ENCODE peak calls at places on chromosomes 11 and 22, in eight cellular contexts. Z, L, W, H, K, P, I and U are unnamed samples.
A peak's percentile ranks its signal among the peaks of the same experiment; 100 is the strongest.

GRCh38 chr22:35375031-35375430 is 5.9 kb upstream of the HMOX1 start:
- DNase-seq in Z (no peak), L (no peak), W (no peak), H (no peak), K (no peak), P (peak; percentile 62), I (no peak), U (no peak)

GRCh38 chr22:48758021-48758561 is 1069.6 kb downstream of the BRD1 start:
- DNase-seq in Z (peak; percentile 43), L (no peak), W (peak; percentile 14), H (no peak), K (no peak), P (no peak), I (no peak), U (no peak)

GRCh38 chr11:7851391-7851790 is 54.6 kb upstream of the OR5P2 start:
- DNase-seq in Z (no peak), L (no peak), W (no peak), H (no peak), K (no peak), P (no peak), I (no peak), U (peak; percentile 6)

GRCh38 chr22:26322179-26322905 is 106.7 kb upstream of the ASPHD2 start:
- DNase-seq in Z (no peak), L (no peak), W (no peak), H (no peak), K (peak; percentile 12), P (peak; percentile 51), I (peak; percentile 39), U (no peak)

GRCh38 chr22:48185656-48186055 is 1423.2 kb downstream of the TBC1D22A start:
- DNase-seq in Z (no peak), L (no peak), W (no peak), H (no peak), K (no peak), P (no peak), I (no peak), U (no peak)

GRCh38 chr22:42202669-42203068 is 67.8 kb downstream of the TCF20 start:
- DNase-seq in Z (no peak), L (no peak), W (no peak), H (no peak), K (no peak), P (peak; percentile 18), I (no peak), U (no peak)

GRCh38 chr11:59191095-59191494 is 19.2 kb downstream of the DTX4 start:
- DNase-seq in Z (no peak), L (no peak), W (no peak), H (no peak), K (no peak), P (no peak), I (no peak), U (no peak)

GRCh38 chr22:41341990-41342389 is 39.8 kb upstream of the TEF start:
- DNase-seq in Z (no peak), L (no peak), W (no peak), H (no peak), K (no peak), P (no peak), I (no peak), U (no peak)

GRCh38 chr11:87092159-87092558 is 54.4 kb downstream of the TMEM135 start:
- DNase-seq in Z (no peak), L (no peak), W (no peak), H (no peak), K (no peak), P (no peak), I (no peak), U (no peak)

GRCh38 chr11:44033411-44033850 is 14.3 kb upstream of the ACCSL start:
- DNase-seq in Z (no peak), L (no peak), W (no peak), H (no peak), K (no peak), P (no peak), I (no peak), U (no peak)

GRCh38 chr11:127919206-127920000 is 668.0 kb downstream of the ETS1 start:
- DNase-seq in Z (no peak), L (no peak), W (no peak), H (no peak), K (no peak), P (no peak), I (peak; percentile 65), U (peak; percentile 18)

GRCh38 chr11:94737171-94737611 is 31.0 kb upstream of the AMOTL1 start:
- DNase-seq in Z (no peak), L (no peak), W (no peak), H (no peak), K (no peak), P (no peak), I (no peak), U (no peak)

GRCh38 chr11:68212421-68213134 is 518 bp downstream of the KMT5B start:
- DNase-seq in Z (peak; percentile 76), L (peak; percentile 76), W (peak; percentile 76), H (peak; percentile 81), K (peak; percentile 89), P (peak; percentile 32), I (no peak), U (peak; percentile 77)
- TF ChIP-seq CTCF in Z (peak; percentile 38), L (peak; percentile 34), W (no peak), H (no peak), K (no peak), P (peak; percentile 2), I (no peak), U (no peak)

GRCh38 chr11:68956142-68956541 is 24.6 kb downstream of the MRGPRD start:
- DNase-seq in Z (no peak), L (no peak), W (no peak), H (peak; percentile 33), K (peak; percentile 47), P (no peak), I (no peak), U (no peak)
- TF ChIP-seq CTCF in Z (no peak), L (no peak), W (no peak), H (peak; percentile 50), K (peak; percentile 58), P (no peak), I (peak; percentile 43), U (no peak)

GRCh38 chr11:111358038-111359001 is 20.8 kb downstream of the POU2AF1 start:
- DNase-seq in Z (no peak), L (no peak), W (peak; percentile 27), H (no peak), K (no peak), P (no peak), I (no peak), U (no peak)

GRCh38 chr11:111357150-111358037 is 21.7 kb downstream of the POU2AF1 start:
- DNase-seq in Z (no peak), L (no peak), W (peak; percentile 24), H (no peak), K (no peak), P (no peak), I (no peak), U (no peak)

GRCh38 chr11:111360150-111361043 is 18.7 kb downstream of the POU2AF1 start:
- DNase-seq in Z (no peak), L (no peak), W (no peak), H (no peak), K (no peak), P (no peak), I (no peak), U (peak; percentile 34)

GRCh38 chr11:111361082-111361801 is 17.8 kb downstream of the POU2AF1 start:
- DNase-seq in Z (no peak), L (no peak), W (no peak), H (no peak), K (no peak), P (no peak), I (no peak), U (no peak)

DNA sequence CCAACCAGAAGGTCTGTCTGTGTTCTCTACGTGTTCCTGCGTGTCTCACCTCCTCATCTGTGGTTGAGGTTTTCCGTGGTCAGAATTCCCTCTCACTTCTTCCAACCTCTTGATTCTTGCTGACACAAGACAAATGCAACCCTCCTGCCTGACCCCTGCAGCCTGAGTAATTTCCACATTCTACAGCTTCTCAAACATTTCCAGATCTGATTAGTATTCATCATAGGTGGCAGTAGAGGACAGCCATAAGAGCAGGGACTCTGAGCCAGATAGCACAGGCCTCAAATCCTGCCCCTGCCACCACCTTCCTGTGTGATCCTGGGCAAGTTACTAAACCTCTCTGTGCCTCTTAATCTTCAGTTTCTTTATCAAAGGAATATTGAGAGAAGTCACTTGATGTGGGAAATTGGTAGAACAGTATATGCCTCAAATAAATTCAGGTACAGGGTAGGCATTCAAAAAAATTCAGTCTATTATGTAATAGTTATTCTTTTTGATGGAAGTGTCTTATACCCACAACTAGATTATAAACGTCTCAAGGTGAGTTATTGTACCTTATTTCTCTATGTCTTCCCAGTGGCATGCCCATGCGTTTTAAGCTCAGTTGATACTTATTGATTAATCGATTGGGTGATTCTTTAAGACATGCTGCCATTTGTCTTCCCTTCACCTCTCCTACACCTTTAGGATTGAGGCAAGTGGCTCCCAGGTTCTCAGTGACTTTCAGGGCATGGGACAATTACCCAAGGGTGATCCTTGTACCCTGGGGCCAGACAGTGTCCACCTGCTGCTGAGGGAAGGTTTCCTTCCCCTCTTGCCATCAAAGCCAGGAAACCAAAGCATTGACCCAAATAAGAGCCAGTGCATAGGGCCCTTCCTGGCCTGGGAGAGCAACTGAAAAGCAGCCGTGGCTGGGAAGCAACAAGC is 19.6 kb downstream of the POU2AF1 start:
- DNase-seq in Z (no peak), L (no peak), W (no peak), H (no peak), K (no peak), P (no peak), I (no peak), U (no peak)
- TF ChIP-seq CTCF in Z (no peak), L (no peak), W (no peak), H (peak; percentile 27), K (peak; percentile 37), P (no peak), I (no peak), U (no peak)

GRCh38 chr11:123020968-123021367 is 39.3 kb upstream of the BSX start:
- DNase-seq in Z (no peak), L (peak; percentile 77), W (peak; percentile 36), H (no peak), K (peak; percentile 84), P (peak; percentile 12), I (no peak), U (peak; percentile 31)
- TF ChIP-seq CTCF in Z (peak; percentile 51), L (peak; percentile 53), W (peak; percentile 19), H (peak; percentile 79), K (peak; percentile 77), P (peak; percentile 78), I (peak; percentile 77), U (no peak)

GRCh38 chr11:65392186-65392829 is 5.9 kb downstream of the FRMD8 start:
- DNase-seq in Z (no peak), L (no peak), W (no peak), H (no peak), K (no peak), P (no peak), I (no peak), U (no peak)

GRCh38 chr11:65390099-65390941 is 3.9 kb downstream of the FRMD8 start:
- DNase-seq in Z (no peak), L (no peak), W (no peak), H (no peak), K (peak; percentile 64), P (no peak), I (no peak), U (no peak)

GRCh38 chr11:65392899-65393298 is 6.5 kb downstream of the FRMD8 start:
- DNase-seq in Z (no peak), L (no peak), W (no peak), H (no peak), K (no peak), P (no peak), I (no peak), U (no peak)

GRCh38 chr11:65389294-65389980 is 3.0 kb downstream of the FRMD8 start:
- DNase-seq in Z (no peak), L (no peak), W (no peak), H (no peak), K (no peak), P (no peak), I (no peak), U (no peak)

GRCh38 chr11:65391007-65391406 is 4.6 kb downstream of the FRMD8 start:
- DNase-seq in Z (no peak), L (peak; percentile 30), W (no peak), H (no peak), K (peak; percentile 69), P (no peak), I (no peak), U (no peak)
- TF ChIP-seq CTCF in Z (peak; percentile 23), L (no peak), W (no peak), H (no peak), K (no peak), P (peak; percentile 11), I (peak; percentile 22), U (no peak)